ENCODE peak calls at places on chromosomes 6 and 20, in four cellular contexts. One of them, this sample, is unnamed. For H3K79me1, the result is how much of the 10 kb centered on the place peaks cover.

GRCh38 chr6:33061987-33062386 is 11.5 kb downstream of the HLA-DPA1 start:
- DNase-seq in neuronal stem cell: no peak
- DNase-seq in mesendoderm: no peak
- DNase-seq in IMR-90: peak
- DNase-seq in this sample: no peak

GRCh38 chr20:15440249-15440820 is 1102.9 kb upstream of the FLRT3 start:
- DNase-seq in neuronal stem cell: no peak
- DNase-seq in IMR-90: no peak
- DNase-seq in mesendoderm: peak
- DNase-seq in this sample: no peak

GRCh38 chr6:106360989-106361430 is 493 bp downstream of the CRYBG1 start:
- DNase-seq in IMR-90: no peak
- DNase-seq in mesendoderm: peak
- DNase-seq in neuronal stem cell: peak
- DNase-seq in this sample: peak

GRCh38 chr20:45470262-45470931 is 844 bp downstream of the WFDC2 start:
- DNase-seq in neuronal stem cell: peak
- DNase-seq in IMR-90: no peak
- DNase-seq in mesendoderm: peak
- DNase-seq in this sample: peak

GRCh38 chr20:32481311-32482103 is 103.6 kb downstream of the NOL4L start:
- DNase-seq in IMR-90: no peak
- DNase-seq in neuronal stem cell: no peak
- DNase-seq in mesendoderm: peak
- DNase-seq in this sample: peak

GRCh38 chr20:20638877-20639276 is 73.6 kb downstream of the RALGAPA2 start:
- DNase-seq in neuronal stem cell: no peak
- DNase-seq in IMR-90: no peak
- DNase-seq in mesendoderm: no peak
- DNase-seq in this sample: no peak

GRCh38 chr6:52407467-52407866 is 12.7 kb upstream of the EFHC1 start:
- DNase-seq in mesendoderm: peak
- DNase-seq in IMR-90: peak
- DNase-seq in neuronal stem cell: peak
- DNase-seq in this sample: no peak

GRCh38 chr6:85498596-85499258 is 48.8 kb downstream of the NT5E start:
- DNase-seq in IMR-90: peak
- DNase-seq in mesendoderm: no peak
- DNase-seq in neuronal stem cell: no peak
- DNase-seq in this sample: no peak

GRCh38 chr20:44126445-44126844 is 60.5 kb downstream of the JPH2 start:
- DNase-seq in neuronal stem cell: no peak
- DNase-seq in mesendoderm: no peak
- DNase-seq in IMR-90: no peak
- DNase-seq in this sample: no peak

GRCh38 chr6:11810854-11811643 is 32.4 kb upstream of the ADTRP start:
- DNase-seq in neuronal stem cell: no peak
- DNase-seq in IMR-90: peak
- DNase-seq in mesendoderm: no peak
- DNase-seq in this sample: no peak

GRCh38 chr6:134882426-134883038 is 67.4 kb downstream of the ALDH8A1 start:
- DNase-seq in mesendoderm: peak
- DNase-seq in IMR-90: peak
- DNase-seq in neuronal stem cell: peak
- DNase-seq in this sample: peak

GRCh38 chr6:158405933-158406332 is 93.7 kb downstream of the TULP4 start:
- DNase-seq in IMR-90: no peak
- DNase-seq in neuronal stem cell: no peak
- DNase-seq in mesendoderm: no peak
- DNase-seq in this sample: no peak
- H2AK5ac ChIP-seq in IMR-90: no peak
- H2AK5ac ChIP-seq in neuronal stem cell: no peak
- H2AK5ac ChIP-seq in mesendoderm: no peak
- H2AK5ac ChIP-seq in this sample: no peak

GRCh38 chr6:30761791-30762429 is 17.6 kb upstream of the IER3 start:
- DNase-seq in mesendoderm: no peak
- DNase-seq in IMR-90: no peak
- DNase-seq in neuronal stem cell: no peak
- DNase-seq in this sample: no peak

GRCh38 chr6:30760537-30760936 is 16.2 kb upstream of the IER3 start:
- DNase-seq in neuronal stem cell: no peak
- DNase-seq in IMR-90: no peak
- DNase-seq in mesendoderm: no peak
- DNase-seq in this sample: no peak

GRCh38 chr6:30766461-30767157 is 22.3 kb upstream of the IER3 start:
- DNase-seq in mesendoderm: no peak
- DNase-seq in neuronal stem cell: no peak
- DNase-seq in IMR-90: no peak
- DNase-seq in this sample: no peak

GRCh38 chr6:30763155-30763617 is 18.8 kb upstream of the IER3 start:
- DNase-seq in mesendoderm: no peak
- DNase-seq in IMR-90: no peak
- DNase-seq in neuronal stem cell: no peak
- DNase-seq in this sample: no peak

DNA sequence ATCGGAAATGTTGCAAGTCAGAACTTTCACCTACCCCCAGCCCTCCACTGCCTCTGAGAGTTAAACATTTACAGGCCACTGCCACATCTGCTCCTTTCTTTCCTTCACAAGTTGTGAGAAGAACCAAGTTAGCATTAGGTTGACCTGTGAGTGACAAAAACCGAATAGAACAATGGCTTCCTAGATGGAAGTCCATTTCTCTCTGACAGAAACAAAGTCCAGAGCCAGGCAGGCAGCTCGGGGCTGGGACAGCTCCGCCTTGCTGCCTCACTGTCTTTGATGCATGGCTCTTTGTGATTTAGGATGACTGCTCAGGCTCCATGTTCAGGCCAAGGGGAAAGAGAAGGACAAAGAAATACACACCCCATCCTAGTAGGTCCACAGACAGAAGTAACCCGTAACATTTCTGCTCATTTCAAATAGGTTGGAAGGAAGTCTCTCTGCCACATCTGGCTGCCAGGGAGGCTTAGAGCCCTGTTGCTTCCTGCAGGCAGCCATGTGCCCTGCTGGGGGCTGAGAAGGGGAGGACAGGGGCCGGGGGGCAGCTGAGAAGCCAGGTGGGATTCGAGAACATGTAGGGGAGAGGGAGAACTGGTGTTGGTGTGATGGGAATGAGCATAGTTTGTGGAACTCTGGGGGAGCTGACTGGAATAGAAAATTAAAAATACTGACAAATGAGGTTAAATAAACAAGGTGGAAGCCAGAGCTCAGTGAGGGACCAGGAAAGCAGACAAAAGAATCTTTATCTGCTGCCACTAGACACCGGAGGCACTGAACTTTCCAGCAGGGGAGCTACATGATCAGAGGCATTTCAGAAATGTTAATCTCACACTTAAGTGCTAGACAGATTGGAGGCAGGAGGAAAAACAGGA is 19.5 kb upstream of the IER3 start:
- DNase-seq in mesendoderm: peak
- DNase-seq in neuronal stem cell: no peak
- DNase-seq in IMR-90: peak
- DNase-seq in this sample: peak
- H3K79me1 ChIP-seq in mesendoderm: under half
- H3K79me1 ChIP-seq in neuronal stem cell: under half
- H3K79me1 ChIP-seq in IMR-90: under half
- H3K79me1 ChIP-seq in this sample: under half

GRCh38 chr6:6891949-6892461 is 215.8 kb upstream of the RREB1 start:
- DNase-seq in IMR-90: no peak
- DNase-seq in mesendoderm: no peak
- DNase-seq in neuronal stem cell: no peak
- DNase-seq in this sample: no peak
- H2AK5ac ChIP-seq in IMR-90: no peak
- H2AK5ac ChIP-seq in mesendoderm: no peak
- H2AK5ac ChIP-seq in neuronal stem cell: no peak
- H2AK5ac ChIP-seq in this sample: no peak

GRCh38 chr6:3265671-3266070 is 6.9 kb downstream of the PSMG4 start:
- DNase-seq in mesendoderm: no peak
- DNase-seq in IMR-90: peak
- DNase-seq in neuronal stem cell: no peak
- DNase-seq in this sample: no peak
- H3K79me1 ChIP-seq in mesendoderm: under half
- H3K79me1 ChIP-seq in IMR-90: half or more
- H3K79me1 ChIP-seq in neuronal stem cell: under half
- H3K79me1 ChIP-seq in this sample: under half

GRCh38 chr20:1911536-1911935 is 16.3 kb downstream of the SIRPA start:
- DNase-seq in mesendoderm: no peak
- DNase-seq in IMR-90: no peak
- DNase-seq in neuronal stem cell: no peak
- DNase-seq in this sample: no peak
- H2AK5ac ChIP-seq in mesendoderm: no peak
- H2AK5ac ChIP-seq in IMR-90: no peak
- H2AK5ac ChIP-seq in neuronal stem cell: no peak
- H2AK5ac ChIP-seq in this sample: no peak

GRCh38 chr20:38169636-38170035 is 4.6 kb upstream of the TGM2 start:
- DNase-seq in neuronal stem cell: no peak
- DNase-seq in IMR-90: no peak
- DNase-seq in mesendoderm: no peak
- DNase-seq in this sample: no peak
- H3K79me1 ChIP-seq in neuronal stem cell: under half
- H3K79me1 ChIP-seq in IMR-90: under half
- H3K79me1 ChIP-seq in mesendoderm: under half
- H3K79me1 ChIP-seq in this sample: under half

DNA sequence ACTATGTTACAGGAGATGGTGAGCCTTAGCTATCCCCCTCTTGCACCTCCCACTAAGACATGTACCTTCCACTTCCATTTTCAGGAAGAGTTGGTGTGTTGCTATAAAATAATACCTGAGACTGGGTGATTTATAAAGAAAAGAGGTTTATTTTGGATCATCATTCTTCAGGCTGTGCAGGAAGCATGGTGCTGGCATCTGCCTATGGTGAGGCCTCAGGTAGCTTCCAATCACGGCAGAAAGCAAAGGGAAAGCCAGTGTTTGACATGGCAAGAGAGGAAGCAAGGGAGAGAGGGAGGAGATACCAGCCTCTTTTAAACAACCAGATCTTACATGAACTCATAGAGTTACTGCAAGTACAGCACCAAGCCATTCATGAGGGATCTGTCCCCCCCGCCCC is 32.2 kb downstream of the GSS start:
- DNase-seq in mesendoderm: no peak
- DNase-seq in neuronal stem cell: no peak
- DNase-seq in IMR-90: no peak
- DNase-seq in this sample: no peak
- H2AK5ac ChIP-seq in mesendoderm: no peak
- H2AK5ac ChIP-seq in neuronal stem cell: no peak
- H2AK5ac ChIP-seq in IMR-90: peak
- H2AK5ac ChIP-seq in this sample: no peak

GRCh38 chr6:36201612-36202011 is 5.1 kb downstream of the BRPF3 start:
- DNase-seq in mesendoderm: no peak
- DNase-seq in IMR-90: no peak
- DNase-seq in neuronal stem cell: no peak
- DNase-seq in this sample: no peak

GRCh38 chr6:36202101-36202500 is 5.6 kb downstream of the BRPF3 start:
- DNase-seq in IMR-90: no peak
- DNase-seq in mesendoderm: no peak
- DNase-seq in neuronal stem cell: no peak
- DNase-seq in this sample: no peak

GRCh38 chr6:36198986-36199385 is 2.4 kb downstream of the BRPF3 start:
- DNase-seq in IMR-90: no peak
- DNase-seq in neuronal stem cell: no peak
- DNase-seq in mesendoderm: no peak
- DNase-seq in this sample: no peak

GRCh38 chr6:36200998-36201596 is 4.6 kb downstream of the BRPF3 start:
- DNase-seq in neuronal stem cell: no peak
- DNase-seq in IMR-90: no peak
- DNase-seq in mesendoderm: no peak
- DNase-seq in this sample: no peak

GRCh38 chr6:36200154-36200891 is 3.8 kb downstream of the BRPF3 start:
- DNase-seq in IMR-90: no peak
- DNase-seq in mesendoderm: no peak
- DNase-seq in neuronal stem cell: no peak
- DNase-seq in this sample: no peak
- H3K79me1 ChIP-seq in IMR-90: half or more
- H3K79me1 ChIP-seq in mesendoderm: under half
- H3K79me1 ChIP-seq in neuronal stem cell: under half
- H3K79me1 ChIP-seq in this sample: under half

This sample was measured in H9.